ENCODE peak calls at places on chromosomes 7 and 10, in ten cellular contexts. C, N, K, E, Z, J, L, S, T and Q are unnamed samples.

GRCh38 chr7:128427289-128427891 is 17.6 kb upstream of the IMPDH1 start:
- DNase-seq in C (peak; percentile 25), N (peak; percentile 24), K (no peak), E (peak; percentile 37), Z (peak; percentile 36), J (peak; percentile 26), L (peak; percentile 46), S (peak; percentile 42), T (no peak), Q (no peak)

GRCh38 chr7:8214162-8214897 is 47.6 kb downstream of the ICA1 start:
- DNase-seq in C (peak; percentile 26), N (no peak), K (no peak), E (no peak), Z (no peak), J (peak; percentile 42), L (no peak), S (peak; percentile 39), T (no peak), Q (no peak)

GRCh38 chr7:43584200-43584586 is 1.3 kb downstream of the STK17A start:
- DNase-seq in C (peak; percentile 71), N (peak; percentile 72), K (no peak), E (peak; percentile 37), Z (no peak), J (no peak), L (no peak), S (peak; percentile 78), T (peak; percentile 44), Q (no peak)

GRCh38 chr10:79069325-79070090 is 742 bp downstream of the ZMIZ1 start:
- DNase-seq in C (no peak), N (peak; percentile 73), K (no peak), E (peak; percentile 68), Z (no peak), J (peak; percentile 59), L (peak; percentile 61), S (peak; percentile 44), T (no peak), Q (no peak)

GRCh38 chr10:95532536-95532935 is 28.6 kb downstream of the SORBS1 start:
- DNase-seq in C (peak; percentile 39), N (no peak), K (no peak), E (no peak), Z (no peak), J (no peak), L (no peak), S (peak; percentile 49), T (no peak), Q (no peak)

GRCh38 chr7:103712991-103713778 is 267.2 kb upstream of the SLC26A5 start:
- DNase-seq in C (no peak), N (no peak), K (no peak), E (no peak), Z (no peak), J (no peak), L (no peak), S (peak; percentile 14), T (no peak), Q (no peak)

GRCh38 chr7:35993663-35994622 is 159.1 kb upstream of the EEPD1 start:
- DNase-seq in C (no peak), N (no peak), K (no peak), E (no peak), Z (no peak), J (no peak), L (no peak), S (no peak), T (no peak), Q (no peak)

GRCh38 chr7:120799813-120800483 is 58.0 kb downstream of the TSPAN12 start:
- DNase-seq in C (no peak), N (no peak), K (no peak), E (no peak), Z (no peak), J (no peak), L (no peak), S (no peak), T (no peak), Q (no peak)

DNA sequence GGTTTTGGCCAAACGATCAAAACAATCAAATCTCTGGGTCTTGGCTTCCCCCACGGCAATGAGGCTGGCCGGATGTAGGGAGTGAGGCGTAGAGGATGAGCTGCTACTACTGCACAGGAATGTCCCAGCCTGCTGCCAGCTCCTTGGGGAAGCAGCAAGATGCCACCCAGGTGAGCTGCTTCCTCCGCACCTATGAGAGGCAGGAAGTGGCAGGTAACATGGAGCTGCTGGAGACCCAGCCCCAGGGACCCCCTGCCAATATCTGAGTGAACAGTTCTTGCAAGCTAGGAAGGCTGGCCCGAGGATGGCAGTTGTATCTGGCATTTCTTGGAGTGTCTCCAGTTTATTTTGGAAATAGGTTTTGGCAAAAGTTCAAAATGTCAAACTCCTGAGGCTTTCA is 413.5 kb downstream of the DNAJB6 start:
- DNase-seq in C (no peak), N (no peak), K (no peak), E (no peak), Z (no peak), J (no peak), L (no peak), S (no peak), T (no peak), Q (no peak)
- H3K9me3 ChIP-seq in C (no peaks in the 10 kb centered on the region), N (no peaks in the 10 kb centered on the region), K (no peaks in the 10 kb centered on the region), E (no peaks in the 10 kb centered on the region), Z (no peaks in the 10 kb centered on the region), J (no peaks in the 10 kb centered on the region), L (no peaks in the 10 kb centered on the region), S (no peaks in the 10 kb centered on the region), T (no peaks in the 10 kb centered on the region), Q (peaks cover 78% of the 10 kb centered on the region)

GRCh38 chr10:72385724-72386123 is 31.0 kb upstream of the DNAJB12 start:
- DNase-seq in C (no peak), N (no peak), K (no peak), E (no peak), Z (no peak), J (no peak), L (no peak), S (no peak), T (no peak), Q (no peak)
- TF ChIP-seq CTCF in C (no peak), N (no peak), K (no peak), E (no peak), Z (no peak), J (no peak), L (no peak), S (no peak), T (no peak), Q (no peak)

GRCh38 chr7:153399554-153399940 is 640.0 kb downstream of the ACTR3B start:
- DNase-seq in C (no peak), N (no peak), K (no peak), E (no peak), Z (no peak), J (no peak), L (no peak), S (no peak), T (no peak), Q (no peak)
- H3K9me3 ChIP-seq in C (peaks cover 23% of the 10 kb centered on the region), N (no peaks in the 10 kb centered on the region), K (peaks cover 3% of the 10 kb centered on the region), E (no peaks in the 10 kb centered on the region), Z (no peaks in the 10 kb centered on the region), J (no peaks in the 10 kb centered on the region), L (no peaks in the 10 kb centered on the region), S (no peaks in the 10 kb centered on the region), T (no peaks in the 10 kb centered on the region), Q (peaks cover 63% of the 10 kb centered on the region)

GRCh38 chr7:95688931-95689453 is 83.4 kb upstream of the DYNC1I1 start:
- DNase-seq in C (no peak), N (no peak), K (no peak), E (peak; percentile 62), Z (no peak), J (peak; percentile 76), L (no peak), S (peak; percentile 29), T (no peak), Q (no peak)

GRCh38 chr7:95687759-95688343 is 84.5 kb upstream of the DYNC1I1 start:
- DNase-seq in C (no peak), N (no peak), K (no peak), E (no peak), Z (peak; percentile 48), J (no peak), L (no peak), S (peak; percentile 5), T (no peak), Q (no peak)

GRCh38 chr7:95693551-95694333 is 78.6 kb upstream of the DYNC1I1 start:
- DNase-seq in C (no peak), N (no peak), K (no peak), E (no peak), Z (peak; percentile 19), J (no peak), L (no peak), S (no peak), T (no peak), Q (no peak)

GRCh38 chr7:95691464-95691863 is 80.9 kb upstream of the DYNC1I1 start:
- DNase-seq in C (no peak), N (no peak), K (no peak), E (no peak), Z (no peak), J (no peak), L (no peak), S (no peak), T (no peak), Q (no peak)

DNA sequence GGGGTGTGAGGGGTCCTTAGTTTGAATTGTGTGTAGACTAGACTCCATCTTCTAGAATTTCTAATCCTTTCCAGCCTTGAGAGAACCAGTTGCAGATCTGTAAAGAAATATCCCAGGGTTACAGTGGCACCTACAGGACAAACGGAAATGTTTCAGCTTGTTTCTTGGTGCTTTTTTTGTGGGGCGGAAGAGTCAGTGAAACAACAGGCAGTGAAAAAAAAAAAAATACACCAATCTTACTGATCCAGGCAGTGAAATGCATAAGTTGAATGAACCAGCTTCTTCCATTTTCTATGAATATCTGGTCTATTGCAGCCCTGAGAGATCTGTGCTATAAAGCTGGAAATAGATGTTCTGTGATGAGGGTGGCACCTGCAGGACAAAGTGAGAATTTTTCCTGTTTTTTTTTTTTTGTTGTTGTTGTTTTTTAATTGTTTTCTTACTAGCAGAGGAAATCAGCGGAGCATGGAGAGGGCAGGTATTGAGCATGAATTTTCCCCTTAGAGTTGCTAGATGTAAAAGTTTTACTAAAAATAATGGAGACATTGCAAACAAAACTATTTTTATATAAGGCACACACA is 81.9 kb upstream of the DYNC1I1 start:
- DNase-seq in C (peak; percentile 18), N (no peak), K (no peak), E (no peak), Z (peak; percentile 52), J (no peak), L (no peak), S (peak; percentile 38), T (no peak), Q (peak; percentile 10)
- TF ChIP-seq CTCF in C (no peak), N (peak; percentile 68), K (peak; percentile 84), E (peak; percentile 72), Z (peak; percentile 43), J (peak; percentile 94), L (peak; percentile 60), S (peak; percentile 65), T (peak; percentile 20), Q (peak; percentile 58)

DNA sequence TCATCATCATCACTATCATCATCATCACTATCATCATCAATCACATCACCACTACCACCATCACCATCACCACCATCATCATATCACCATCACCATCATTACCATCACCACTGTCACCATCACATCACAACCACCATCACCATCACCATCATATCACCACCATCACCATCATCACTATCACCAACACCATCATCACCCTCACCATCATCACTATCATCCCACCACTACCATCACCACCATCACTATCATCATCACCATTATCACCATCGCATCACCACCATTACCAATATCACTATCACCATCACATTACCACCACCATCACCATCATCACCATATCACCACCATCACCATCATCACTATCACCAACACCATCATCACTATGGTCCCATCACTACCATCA is 539.1 kb downstream of the PTPRN2 start:
- DNase-seq in C (no peak), N (no peak), K (no peak), E (no peak), Z (no peak), J (no peak), L (no peak), S (no peak), T (no peak), Q (no peak)
- H3K9me3 ChIP-seq in C (peaks cover 15% of the 10 kb centered on the region), N (no peaks in the 10 kb centered on the region), K (no peaks in the 10 kb centered on the region), E (no peaks in the 10 kb centered on the region), Z (no peaks in the 10 kb centered on the region), J (no peaks in the 10 kb centered on the region), L (no peaks in the 10 kb centered on the region), S (peaks cover 2% of the 10 kb centered on the region), T (no peaks in the 10 kb centered on the region), Q (peaks cover 65% of the 10 kb centered on the region)